ENCODE peak calls at places on chromosome 2, in five cellular contexts. X, S, Z, G and H are unnamed samples.

GRCh38 chr2:27716301-27717069 is 52.8 kb downstream of the SLC4A1AP start:
- DNase-seq in X (no peak), S (no peak), Z (no peak), G (no peak), H (no peak)

GRCh38 chr2:96927420-96928171 is 57.7 kb upstream of the SEMA4C start:
- DNase-seq in X (no peak), S (no peak), Z (no peak), G (peak), H (no peak)

GRCh38 chr2:221096651-221097567 is 475.2 kb downstream of the EPHA4 start:
- DNase-seq in X (no peak), S (no peak), Z (no peak), G (no peak), H (no peak)

GRCh38 chr2:3223080-3223923 is 154.3 kb downstream of the EIPR1 start:
- DNase-seq in X (peak), S (peak), Z (no peak), G (no peak), H (no peak)

GRCh38 chr2:180115675-180116074 is 108.6 kb upstream of the CWC22 start:
- DNase-seq in X (no peak), S (no peak), Z (no peak), G (no peak), H (no peak)

GRCh38 chr2:47008381-47009280 is 93.0 kb upstream of the MCFD2 start:
- DNase-seq in X (no peak), S (no peak), Z (peak), G (peak), H (no peak)

GRCh38 chr2:170817999-170818293 is 1.3 kb downstream of the GAD1 start:
- DNase-seq in X (no peak), S (no peak), Z (no peak), G (no peak), H (no peak)

GRCh38 chr2:155382781-155383180 is 684.3 kb downstream of the KCNJ3 start:
- DNase-seq in X (no peak), S (no peak), Z (no peak), G (no peak), H (no peak)

GRCh38 chr2:25494626-25495025 is 152.9 kb upstream of the DNMT3A start:
- DNase-seq in X (no peak), S (no peak), Z (no peak), G (no peak), H (no peak)

GRCh38 chr2:98172150-98172765 is 85.3 kb downstream of the VWA3B start:
- DNase-seq in X (no peak), S (no peak), Z (no peak), G (no peak), H (no peak)

GRCh38 chr2:171522804-171523338 is 597 bp downstream of the CYBRD1 start:
- DNase-seq in X (peak), S (no peak), Z (peak), G (peak), H (no peak)

GRCh38 chr2:58930541-58930940 is 689.4 kb upstream of the FANCL start:
- DNase-seq in X (no peak), S (no peak), Z (no peak), G (no peak), H (no peak)

GRCh38 chr2:49224426-49225010 is 70.2 kb upstream of the FSHR start:
- DNase-seq in X (no peak), S (no peak), Z (no peak), G (no peak), H (no peak)